ENCODE peak calls at places on chromosomes 2 and 18, in ten cellular contexts. B is stomach, U is A549, C is ovary, E is SK-N-SH, V is suprapubic skin, S is tibial nerve, J is HepG2, G is transverse colon, L is upper lobe of left lung. O is an unnamed sample.

GRCh38 chr2:236653863-236654262 is 84.2 kb downstream of the ACKR3 start:
- DNase-seq in B (no peak), U (no peak), C (no peak), E (no peak), V (no peak), S (no peak), J (no peak), G (no peak), L (no peak), O (no peak)

GRCh38 chr2:98907966-98908905 is 27.8 kb downstream of the CRACDL start:
- DNase-seq in B (peak), U (no peak), C (no peak), E (peak), V (peak), S (no peak), J (no peak), G (no peak), L (no peak), O (peak)

GRCh38 chr2:237488295-237488694 is 1.2 kb downstream of the MLPH start:
- DNase-seq in B (peak), U (no peak), C (peak), E (no peak), V (no peak), S (no peak), J (no peak), G (no peak), L (peak), O (no peak)

GRCh38 chr18:69617888-69618287 is 217.2 kb downstream of the DOK6 start:
- DNase-seq in B (no peak), U (no peak), C (no peak), E (no peak), V (no peak), S (no peak), J (no peak), G (no peak), L (no peak), O (no peak)

GRCh38 chr18:7577706-7578105 is 10.6 kb downstream of the PTPRM start:
- DNase-seq in B (no peak), U (no peak), C (no peak), E (no peak), V (no peak), S (no peak), J (peak), G (no peak), L (no peak), O (no peak)

GRCh38 chr2:43210467-43211303 is 15.7 kb downstream of the ZFP36L2 start:
- DNase-seq in B (peak), U (no peak), C (peak), E (no peak), V (no peak), S (peak), J (peak), G (peak), L (peak), O (peak)

GRCh38 chr2:120464448-120464931 is 118.6 kb downstream of the INHBB start:
- DNase-seq in B (no peak), U (no peak), C (no peak), E (no peak), V (no peak), S (no peak), J (no peak), G (no peak), L (no peak), O (no peak)

GRCh38 chr2:101617786-101618185 is 79.7 kb upstream of the MAP4K4 start:
- DNase-seq in B (no peak), U (no peak), C (no peak), E (no peak), V (no peak), S (no peak), J (no peak), G (no peak), L (no peak), O (no peak)

GRCh38 chr18:23881778-23882177 is 132.8 kb upstream of the TTC39C start:
- DNase-seq in B (peak), U (no peak), C (no peak), E (no peak), V (no peak), S (no peak), J (no peak), G (no peak), L (no peak), O (no peak)

GRCh38 chr2:170814551-170815245 is 2.0 kb upstream of the GAD1 start:
- DNase-seq in B (no peak), U (no peak), C (no peak), E (no peak), V (no peak), S (no peak), J (no peak), G (no peak), L (no peak), O (no peak)

GRCh38 chr18:3923750-3924149 is 473.8 kb downstream of the TGIF1 start:
- DNase-seq in B (no peak), U (no peak), C (no peak), E (no peak), V (no peak), S (no peak), J (no peak), G (no peak), L (no peak), O (no peak)

GRCh38 chr2:227785293-227785692 is 28.3 kb upstream of the CCL20 start:
- DNase-seq in B (no peak), U (no peak), C (no peak), E (no peak), V (no peak), S (no peak), J (no peak), G (no peak), L (no peak), O (no peak)

GRCh38 chr2:207088276-207088675 is 77.5 kb downstream of the KLF7 start:
- DNase-seq in B (no peak), U (no peak), C (no peak), E (no peak), V (no peak), S (no peak), J (no peak), G (no peak), L (no peak), O (no peak)

GRCh38 chr2:42010743-42011298 is 37.0 kb upstream of the PKDCC start:
- DNase-seq in B (no peak), U (no peak), C (no peak), E (no peak), V (no peak), S (peak), J (no peak), G (no peak), L (no peak), O (no peak)

GRCh38 chr2:230909841-230910545 is 15.0 kb downstream of the GPR55 start:
- DNase-seq in B (no peak), U (no peak), C (no peak), E (no peak), V (peak), S (no peak), J (no peak), G (peak), L (peak), O (peak)

GRCh38 chr2:100820346-100821254 is 661 bp downstream of the NPAS2 start:
- DNase-seq in B (peak), U (no peak), C (no peak), E (no peak), V (no peak), S (no peak), J (no peak), G (peak), L (no peak), O (no peak)

GRCh38 chr2:99819766-99820165 is 322.6 kb downstream of the AFF3 start:
- DNase-seq in B (no peak), U (no peak), C (no peak), E (peak), V (no peak), S (no peak), J (no peak), G (no peak), L (no peak), O (no peak)

GRCh38 chr2:29700560-29700959 is 220.8 kb downstream of the ALK start:
- DNase-seq in B (no peak), U (no peak), C (no peak), E (no peak), V (no peak), S (no peak), J (no peak), G (no peak), L (no peak), O (no peak)

GRCh38 chr2:128178650-128179460 is 87.9 kb downstream of the UGGT1 start:
- DNase-seq in B (peak), U (peak), C (peak), E (peak), V (no peak), S (no peak), J (peak), G (peak), L (peak), O (peak)

GRCh38 chr2:169141713-169142352 is 72.5 kb downstream of the DHRS9 start:
- DNase-seq in B (peak), U (peak), C (no peak), E (peak), V (no peak), S (peak), J (peak), G (peak), L (peak), O (no peak)

GRCh38 chr2:26961603-26962184 is 8.7 kb upstream of the MAPRE3 start:
- DNase-seq in B (peak), U (peak), C (peak), E (peak), V (peak), S (peak), J (peak), G (peak), L (peak), O (peak)

GRCh38 chr18:48022531-48023330 is 92.3 kb upstream of the SMAD2 start:
- DNase-seq in B (no peak), U (peak), C (no peak), E (peak), V (peak), S (no peak), J (peak), G (no peak), L (peak), O (peak)

GRCh38 chr2:219225350-219225749 is 4.1 kb downstream of the ATG9A start:
- DNase-seq in B (no peak), U (no peak), C (no peak), E (no peak), V (no peak), S (no peak), J (no peak), G (no peak), L (peak), O (no peak)

GRCh38 chr2:126644630-126645191 is 11.2 kb upstream of the GYPC start:
- DNase-seq in B (no peak), U (no peak), C (no peak), E (no peak), V (peak), S (no peak), J (no peak), G (no peak), L (no peak), O (no peak)
- H3K4me3 ChIP-seq in B (no peak), U (no peak), C (no peak), E (no peak), V (no peak), S (no peak), J (no peak), G (no peak), L (no peak), O (no peak)

DNA sequence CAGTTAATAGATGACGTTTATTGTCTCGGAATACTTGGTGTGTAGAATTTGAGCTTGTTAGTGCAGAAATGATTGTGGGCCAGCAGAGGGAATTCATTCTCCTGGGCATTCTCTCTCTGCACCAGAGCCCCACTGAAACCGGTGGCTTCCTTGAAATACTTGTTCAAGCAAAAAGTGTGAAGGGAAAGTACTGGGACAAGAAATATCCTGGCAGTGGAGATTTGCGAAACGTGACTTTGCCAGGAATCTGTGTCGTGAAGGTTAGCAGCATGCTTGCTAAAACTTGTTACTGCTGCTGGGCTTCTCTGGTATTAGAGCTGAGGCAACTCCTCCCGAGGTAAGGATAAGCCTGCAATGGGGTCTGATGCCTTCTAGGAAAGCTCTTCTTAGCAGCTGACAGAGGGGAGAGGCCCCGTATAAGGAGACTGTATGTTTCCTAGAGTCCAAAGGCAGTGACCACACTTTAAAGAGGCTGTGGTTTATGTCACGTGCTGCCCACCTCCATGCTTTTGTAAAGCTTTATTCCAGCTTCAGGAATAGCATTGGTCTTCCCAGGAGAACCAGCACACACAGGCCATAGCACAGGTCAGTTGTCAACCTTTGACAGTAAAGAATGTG is 2.1 kb downstream of the ITGA6 start:
- DNase-seq in B (no peak), U (no peak), C (no peak), E (no peak), V (peak), S (no peak), J (no peak), G (no peak), L (peak), O (no peak)
- TF ChIP-seq CTCF in B (no peak), U (no peak), C (no peak), E (no peak), V (no peak), S (no peak), J (no peak), G (peak), L (no peak), O (no peak)

GRCh38 chr2:71888741-71889445 is 258.8 kb downstream of the CYP26B1 start:
- DNase-seq in B (no peak), U (no peak), C (no peak), E (no peak), V (no peak), S (no peak), J (no peak), G (no peak), L (no peak), O (no peak)

GRCh38 chr2:71891719-71892118 is 255.9 kb downstream of the CYP26B1 start:
- DNase-seq in B (no peak), U (no peak), C (peak), E (no peak), V (no peak), S (no peak), J (no peak), G (no peak), L (no peak), O (no peak)

GRCh38 chr2:71892132-71892730 is 255.4 kb downstream of the CYP26B1 start:
- DNase-seq in B (no peak), U (no peak), C (no peak), E (no peak), V (peak), S (no peak), J (no peak), G (no peak), L (no peak), O (no peak)

GRCh38 chr2:71891155-71891554 is 256.5 kb downstream of the CYP26B1 start:
- DNase-seq in B (no peak), U (no peak), C (no peak), E (no peak), V (peak), S (no peak), J (no peak), G (no peak), L (no peak), O (no peak)

DNA sequence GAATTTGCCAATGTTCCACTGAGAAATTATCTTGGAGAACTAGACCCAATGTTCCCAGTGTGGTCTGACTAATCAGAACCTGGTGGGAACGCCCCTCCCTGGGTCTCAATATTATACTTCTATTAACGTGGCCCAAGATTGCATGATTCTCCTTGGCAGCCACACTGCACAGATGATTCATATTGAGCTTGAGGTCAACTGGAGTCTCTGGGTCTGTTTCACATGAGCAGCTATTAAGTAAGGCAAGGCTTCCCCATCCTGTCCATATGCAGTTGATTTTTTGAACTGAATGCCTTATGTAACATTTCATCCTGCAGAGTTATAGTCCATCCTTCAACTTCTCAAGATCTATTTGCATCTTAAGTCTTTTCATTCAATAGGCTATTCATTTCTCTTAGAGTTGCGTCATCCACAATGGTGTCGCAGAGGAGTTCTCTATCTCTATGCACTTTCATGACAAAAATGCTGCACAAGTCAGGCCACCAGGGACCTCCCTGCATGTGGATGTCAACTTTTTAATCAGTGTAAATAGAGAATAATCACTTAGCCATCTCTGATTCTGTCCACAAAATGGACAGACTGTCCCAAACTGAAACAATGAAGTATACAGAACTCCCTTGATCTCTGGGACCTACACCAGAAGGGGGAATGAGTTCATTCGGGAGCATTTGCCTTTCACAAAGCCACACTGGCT is 257.5 kb downstream of the CYP26B1 start:
- DNase-seq in B (no peak), U (no peak), C (peak), E (no peak), V (peak), S (peak), J (no peak), G (no peak), L (no peak), O (no peak)
- TF ChIP-seq EP300 in B (no peak), U (no peak), C (no peak), E (no peak), V (no peak), S (peak), J (no peak), G (no peak), L (no peak), O (no peak)

DNA sequence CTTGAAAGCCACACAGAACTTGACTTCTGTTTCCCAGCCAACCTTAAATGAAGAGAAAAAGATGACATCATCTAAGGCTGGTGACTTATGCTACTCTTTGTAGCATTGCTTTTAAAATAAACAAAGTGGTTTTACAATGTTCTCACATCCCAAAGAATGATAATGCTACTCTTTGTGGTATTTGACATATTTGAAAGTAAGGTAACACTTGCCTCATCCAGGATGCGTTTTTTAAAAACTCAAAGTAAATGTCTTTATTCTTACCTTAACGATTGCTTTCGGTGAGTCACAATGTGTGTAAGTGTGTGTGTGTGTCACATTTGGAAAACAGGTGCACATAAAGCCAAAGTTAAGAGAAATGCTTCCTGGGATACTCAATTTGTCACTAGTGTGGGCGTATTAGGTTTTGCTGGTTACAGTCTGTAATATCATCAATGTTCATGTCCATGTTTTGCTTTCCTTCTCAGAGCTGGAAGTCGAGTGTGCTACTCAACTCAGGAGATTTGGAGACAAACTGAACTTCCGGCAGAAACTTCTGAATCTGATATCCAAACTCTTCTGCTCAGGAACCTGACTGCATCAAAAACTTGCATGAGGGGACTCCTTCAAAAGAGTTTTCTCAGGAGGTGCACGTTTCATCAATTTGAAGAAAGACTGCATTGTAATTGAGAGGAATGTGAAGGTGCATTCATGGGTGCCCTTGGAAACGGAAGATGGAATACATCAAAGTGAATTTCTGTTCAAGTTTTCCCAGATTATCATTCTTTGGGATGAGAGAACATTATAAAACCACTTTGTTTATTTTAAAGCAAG is 2.6 kb downstream of the PMAIP1 start:
- DNase-seq in B (no peak), U (no peak), C (no peak), E (no peak), V (no peak), S (no peak), J (no peak), G (no peak), L (no peak), O (no peak)
- H3K4me3 ChIP-seq in B (no peak), U (peak), C (no peak), E (peak), V (no peak), S (no peak), J (no peak), G (no peak), L (no peak), O (no peak)

DNA sequence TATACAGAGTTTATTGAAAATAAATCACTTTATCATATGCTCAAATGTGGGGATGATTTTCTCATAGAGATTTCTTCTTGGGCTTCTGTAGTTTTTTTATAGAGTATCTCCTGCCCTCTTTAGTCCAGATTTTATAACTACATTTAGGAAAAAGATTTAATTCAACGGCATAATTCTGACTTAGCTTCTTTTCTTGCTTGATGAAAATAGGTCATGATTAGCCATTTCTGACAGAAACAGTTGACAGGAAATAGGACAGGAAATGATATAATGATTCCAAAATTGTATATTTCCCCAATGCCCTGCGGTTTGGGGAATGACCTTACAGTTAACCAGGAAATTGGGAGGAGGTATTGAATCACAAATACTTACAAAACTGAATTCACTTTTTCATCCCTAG is 1531.9 kb upstream of the ACVR2A start:
- DNase-seq in B (no peak), U (no peak), C (no peak), E (no peak), V (no peak), S (no peak), J (no peak), G (no peak), L (no peak), O (no peak)
- TF ChIP-seq CTCF in B (no peak), U (peak), C (no peak), E (peak), V (no peak), S (peak), J (peak), G (no peak), L (no peak), O (no peak)

O was measured in sigmoid colon.